ENCODE peak calls at places on chromosomes 3 and 15, in four cellular contexts. X is HCT116, M is IMR-90, H is ovary. O is an unnamed sample.

GRCh38 chr3:106534206-106534605 is 665.4 kb upstream of the CBLB start:
- DNase-seq in X (no peak), M (peak), H (no peak), O (no peak)

GRCh38 chr3:133487920-133488540 is 85.5 kb upstream of the CDV3 start:
- DNase-seq in X (no peak), M (peak), H (no peak), O (peak)

GRCh38 chr3:156341831-156342416 is 213.0 kb downstream of the SSR3 start:
- DNase-seq in X (no peak), M (no peak), H (no peak), O (no peak)

GRCh38 chr3:172467170-172467824 is 19.0 kb upstream of the GHSR start:
- DNase-seq in X (peak), M (peak), H (no peak), O (no peak)

GRCh38 chr15:57545995-57546394 is 45.7 kb upstream of the MYZAP start:
- DNase-seq in X (no peak), M (no peak), H (no peak), O (no peak)

GRCh38 chr3:37887062-37887461 is 25.4 kb downstream of the CTDSPL start:
- DNase-seq in X (no peak), M (no peak), H (no peak), O (no peak)

GRCh38 chr15:47514251-47514652 is 203.1 kb upstream of the SEMA6D start:
- DNase-seq in X (no peak), M (peak), H (no peak), O (no peak)

GRCh38 chr3:126850370-126851085 is 132.4 kb upstream of the PLXNA1 start:
- DNase-seq in X (no peak), M (peak), H (peak), O (no peak)

GRCh38 chr3:29247088-29247745 is 33.7 kb upstream of the RBMS3 start:
- DNase-seq in X (no peak), M (no peak), H (no peak), O (no peak)

GRCh38 chr3:37824090-37824953 is 37.4 kb upstream of the CTDSPL start:
- DNase-seq in X (no peak), M (no peak), H (no peak), O (no peak)

GRCh38 chr3:62329970-62330369 is 43.4 kb downstream of the FEZF2 start:
- DNase-seq in X (no peak), M (no peak), H (no peak), O (no peak)

GRCh38 chr3:168117853-168118313 is 22.2 kb upstream of the GOLIM4 start:
- DNase-seq in X (no peak), M (no peak), H (no peak), O (peak)

GRCh38 chr15:35697549-35698299 is 151.8 kb upstream of the DPH6 start:
- DNase-seq in X (no peak), M (peak), H (peak), O (no peak)

GRCh38 chr3:4852780-4853748 is 126.2 kb upstream of the BHLHE40 start:
- DNase-seq in X (no peak), M (no peak), H (no peak), O (no peak)

GRCh38 chr3:61574854-61575253 is 13.5 kb downstream of the PTPRG start:
- DNase-seq in X (no peak), M (peak), H (no peak), O (no peak)

GRCh38 chr3:195352895-195353488 is 82.0 kb upstream of the XXYLT1 start:
- DNase-seq in X (peak), M (peak), H (no peak), O (peak)

GRCh38 chr15:40891810-40892448 is 2.3 kb upstream of the VPS18 start:
- DNase-seq in X (peak), M (peak), H (no peak), O (peak)

GRCh38 chr3:6825527-6825926 is 35.4 kb upstream of the GRM7 start:
- DNase-seq in X (no peak), M (no peak), H (no peak), O (no peak)

GRCh38 chr3:113019182-113020137 is 28.7 kb downstream of the GTPBP8 start:
- DNase-seq in X (peak), M (peak), H (peak), O (peak)
- TF ChIP-seq POLR2A in X (peak), M (peak), H (peak), O (peak)

GRCh38 chr3:190531406-190531805 is 17.5 kb downstream of the IL1RAP start:
- DNase-seq in X (no peak), M (peak), H (no peak), O (no peak)

GRCh38 chr3:190532626-190533155 is 18.8 kb downstream of the IL1RAP start:
- DNase-seq in X (no peak), M (no peak), H (no peak), O (no peak)

GRCh38 chr3:190534986-190535385 is 21.1 kb downstream of the IL1RAP start:
- DNase-seq in X (no peak), M (no peak), H (no peak), O (no peak)

GRCh38 chr3:190534386-190534785 is 20.5 kb downstream of the IL1RAP start:
- DNase-seq in X (no peak), M (no peak), H (no peak), O (no peak)

GRCh38 chr3:190533511-190534282 is 19.8 kb downstream of the IL1RAP start:
- DNase-seq in X (no peak), M (peak), H (peak), O (peak)
- TF ChIP-seq POLR2A in X (no peak), M (no peak), H (no peak), O (no peak)

DNA sequence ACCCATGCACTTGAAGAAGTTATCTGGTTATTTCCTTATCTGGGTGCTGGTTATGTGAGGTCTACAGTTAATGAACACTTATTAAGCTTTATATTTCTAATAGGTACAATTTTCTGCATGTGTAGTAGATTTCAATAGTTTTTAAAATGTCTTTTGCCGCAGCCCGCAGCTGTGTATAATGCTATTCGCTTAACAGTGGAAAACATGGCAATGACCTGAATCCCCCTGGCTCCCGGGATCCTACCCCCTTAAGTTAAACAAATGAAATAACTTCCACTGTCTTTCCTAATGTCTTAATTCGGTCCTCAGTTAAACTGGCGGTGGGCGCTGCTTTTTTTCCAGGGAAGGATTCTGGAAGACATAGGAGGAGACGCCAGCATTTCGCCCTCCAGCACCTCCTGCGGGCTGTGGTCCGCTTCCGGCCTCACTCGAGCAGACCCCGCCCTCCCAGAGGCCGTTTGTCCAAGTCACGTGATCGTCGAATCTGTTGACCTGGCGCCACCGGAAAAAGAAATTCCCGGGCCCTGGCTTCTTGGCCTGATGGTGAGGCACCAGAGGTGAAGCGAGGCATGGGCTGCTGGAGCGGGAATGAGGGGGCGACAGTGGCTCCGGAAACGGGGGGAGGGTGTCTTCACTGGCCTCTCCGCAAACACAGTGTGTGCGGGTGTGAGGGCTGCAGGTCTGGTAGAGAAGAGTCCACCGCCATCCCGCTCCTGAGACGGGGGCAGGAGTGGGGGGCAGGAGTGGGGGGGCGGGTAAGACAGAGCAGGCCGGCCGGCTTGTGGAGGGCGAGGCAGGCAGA is 45.6 kb upstream of the CSPG4 start:
- DNase-seq in X (peak), M (peak), H (peak), O (peak)
- TF ChIP-seq POLR2A in X (peak), M (no peak), H (peak), O (peak)

GRCh38 chr3:50567386-50568182 is at the start of gene C3orf18:
- DNase-seq in X (peak), M (peak), H (peak), O (peak)
- TF ChIP-seq POLR2A in X (no peak), M (no peak), H (no peak), O (peak)

GRCh38 chr3:58491506-58492384 is at the start of gene KCTD6:
- DNase-seq in X (peak), M (peak), H (peak), O (peak)
- TF ChIP-seq POLR2A in X (peak), M (no peak), H (no peak), O (peak)

GRCh38 chr15:56464893-56465520 is at the start of gene MNS1:
- DNase-seq in X (peak), M (peak), H (peak), O (peak)
- TF ChIP-seq POLR2A in X (no peak), M (no peak), H (no peak), O (peak)